ENCODE peak calls at places on chromosome 16, in six cellular contexts. W is heart left ventricle, E is Peyer's patch, A is astrocyte, P is dorsolateral prefrontal cortex, S is WTC11. X is an unnamed sample.

GRCh38 chr16:2511128-2511785 is 2.5 kb upstream of the ATP6V0C start:
- DNase-seq in W (peak), E (peak), A (peak), P (peak), S (peak), X (no peak)

GRCh38 chr16:6218855-6219254 is 1113.8 kb upstream of the RBFOX1 start:
- DNase-seq in W (no peak), E (peak), A (no peak), P (no peak), S (no peak), X (no peak)

GRCh38 chr16:2252806-2253148 is 1.4 kb upstream of the ECI1 start:
- DNase-seq in W (no peak), E (no peak), A (no peak), P (no peak), S (no peak), X (no peak)

GRCh38 chr16:24729967-24730815 is 740 bp downstream of the TNRC6A start:
- DNase-seq in W (peak), E (peak), A (no peak), P (peak), S (peak), X (peak)

GRCh38 chr16:66996324-66996982 is 8.1 kb downstream of the CES4A start:
- DNase-seq in W (no peak), E (peak), A (peak), P (peak), S (no peak), X (no peak)

GRCh38 chr16:55662641-55663040 is 6.9 kb downstream of the SLC6A2 start:
- DNase-seq in W (no peak), E (no peak), A (no peak), P (no peak), S (no peak), X (no peak)

GRCh38 chr16:85209526-85210121 is 97.4 kb upstream of the CIBAR2 start:
- DNase-seq in W (peak), E (no peak), A (no peak), P (no peak), S (no peak), X (no peak)

GRCh38 chr16:71569621-71570020 is 7.3 kb downstream of the TAT start:
- DNase-seq in W (no peak), E (peak), A (no peak), P (no peak), S (no peak), X (no peak)

GRCh38 chr16:81610144-81610842 is 165.7 kb downstream of the CMIP start:
- DNase-seq in W (peak), E (peak), A (peak), P (peak), S (no peak), X (no peak)

GRCh38 chr16:75065149-75065807 is 51.3 kb downstream of the LDHD start:
- DNase-seq in W (no peak), E (peak), A (no peak), P (no peak), S (no peak), X (no peak)

GRCh38 chr16:84648595-84649510 is 542 bp downstream of the KLHL36 start:
- DNase-seq in W (peak), E (peak), A (no peak), P (no peak), S (peak), X (peak)

GRCh38 chr16:86016201-86016965 is 117.4 kb downstream of the IRF8 start:
- DNase-seq in W (no peak), E (peak), A (peak), P (no peak), S (peak), X (peak)

GRCh38 chr16:84391151-84391873 is 23.0 kb downstream of the ATP2C2 start:
- DNase-seq in W (no peak), E (no peak), A (peak), P (no peak), S (no peak), X (no peak)

GRCh38 chr16:56780646-56781045 is 50.7 kb downstream of the NUP93 start:
- DNase-seq in W (no peak), E (no peak), A (no peak), P (no peak), S (no peak), X (no peak)

GRCh38 chr16:82011199-82011641 is at the start of gene SDR42E1:
- DNase-seq in W (no peak), E (peak), A (no peak), P (no peak), S (no peak), X (peak)

GRCh38 chr16:2081685-2082084 is 33.9 kb downstream of the TSC2 start:
- DNase-seq in W (peak), E (no peak), A (no peak), P (no peak), S (no peak), X (no peak)

GRCh38 chr16:28010671-28011070 is 52.8 kb downstream of the GSG1L start:
- DNase-seq in W (no peak), E (no peak), A (no peak), P (peak), S (no peak), X (no peak)

GRCh38 chr16:83970430-83970815 is 2.4 kb downstream of the NECAB2 start:
- DNase-seq in W (no peak), E (no peak), A (no peak), P (no peak), S (no peak), X (no peak)

GRCh38 chr16:55035037-55035436 is 104.4 kb downstream of the IRX5 start:
- DNase-seq in W (peak), E (peak), A (no peak), P (no peak), S (peak), X (peak)

GRCh38 chr16:57469917-57470470 is 7.5 kb downstream of the POLR2C start:
- DNase-seq in W (no peak), E (no peak), A (no peak), P (no peak), S (no peak), X (no peak)

GRCh38 chr16:66277311-66278070 is 89.0 kb upstream of the CDH5 start:
- DNase-seq in W (no peak), E (peak), A (no peak), P (peak), S (no peak), X (no peak)

GRCh38 chr16:81521141-81521626 is 76.6 kb downstream of the CMIP start:
- DNase-seq in W (peak), E (peak), A (no peak), P (peak), S (no peak), X (peak)

GRCh38 chr16:74774223-74775139 is at the start of gene FA2H:
- DNase-seq in W (peak), E (peak), A (peak), P (peak), S (peak), X (peak)

GRCh38 chr16:27174798-27175197 is 28.5 kb upstream of the KDM8 start:
- DNase-seq in W (no peak), E (peak), A (peak), P (no peak), S (no peak), X (no peak)

GRCh38 chr16:11149011-11149616 is 106.9 kb downstream of the SOCS1 start:
- DNase-seq in W (no peak), E (no peak), A (no peak), P (no peak), S (no peak), X (no peak)

GRCh38 chr16:9323170-9323569 is 231.7 kb downstream of the HAPSTR1 start:
- DNase-seq in W (no peak), E (no peak), A (no peak), P (no peak), S (no peak), X (no peak)

GRCh38 chr16:82192665-82193064 is 22.6 kb upstream of the MPHOSPH6 start:
- DNase-seq in W (no peak), E (no peak), A (peak), P (no peak), S (no peak), X (peak)

GRCh38 chr16:87780385-87780989 is 14.7 kb upstream of the KLHDC4 start:
- DNase-seq in W (peak), E (peak), A (peak), P (no peak), S (no peak), X (peak)
- TF ChIP-seq CTCF in W (no peak), E (no peak), A (no peak), P (no peak), S (no peak), X (no peak)

DNA sequence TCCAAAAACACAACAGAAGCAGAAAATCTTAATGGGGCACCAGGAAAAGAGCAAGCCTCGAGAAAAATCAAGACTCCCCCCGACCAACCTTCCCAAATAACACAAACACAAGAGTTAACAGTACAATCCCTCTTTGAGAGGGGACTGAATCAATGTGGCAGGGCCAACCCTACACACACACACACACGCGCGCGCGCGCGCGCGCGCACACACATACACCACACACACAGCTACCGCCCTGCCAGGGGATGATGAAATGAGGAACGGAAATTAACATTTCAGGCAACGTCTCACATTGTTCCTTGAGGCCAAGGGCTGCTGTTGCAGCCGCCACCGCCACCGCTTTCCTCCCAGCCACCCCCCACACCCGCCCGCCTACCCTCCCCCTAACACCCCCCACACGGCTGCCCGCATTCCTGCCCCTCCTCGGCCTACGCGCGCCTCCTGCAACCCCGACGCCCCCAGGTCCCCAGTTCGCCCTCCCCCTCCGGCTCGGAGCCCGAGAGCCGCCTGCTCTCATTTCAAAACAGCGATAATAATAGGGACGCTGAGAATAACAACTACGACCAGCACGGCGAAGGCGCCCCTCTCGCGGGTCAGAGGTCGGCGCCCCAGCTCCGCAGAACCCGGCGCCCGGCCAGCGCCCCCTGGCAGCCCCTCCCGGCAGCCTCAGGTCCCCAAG is 1.2 kb downstream of the ANKRD11 start:
- DNase-seq in W (peak), E (peak), A (peak), P (peak), S (peak), X (peak)
- TF ChIP-seq CTCF in W (peak), E (peak), A (peak), P (no peak), S (no peak), X (peak)

GRCh38 chr16:29664133-29664912 is 1.3 kb downstream of the SPN start:
- DNase-seq in W (no peak), E (peak), A (no peak), P (no peak), S (no peak), X (peak)
- TF ChIP-seq CTCF in W (no peak), E (no peak), A (no peak), P (no peak), S (no peak), X (no peak)

GRCh38 chr16:78224342-78224741 is 124.9 kb downstream of the WWOX start:
- DNase-seq in W (no peak), E (no peak), A (no peak), P (no peak), S (no peak), X (no peak)

GRCh38 chr16:78230832-78231231 is 131.4 kb downstream of the WWOX start:
- DNase-seq in W (no peak), E (no peak), A (peak), P (no peak), S (no peak), X (no peak)

GRCh38 chr16:78228704-78229103 is 129.2 kb downstream of the WWOX start:
- DNase-seq in W (no peak), E (no peak), A (no peak), P (no peak), S (no peak), X (no peak)

DNA sequence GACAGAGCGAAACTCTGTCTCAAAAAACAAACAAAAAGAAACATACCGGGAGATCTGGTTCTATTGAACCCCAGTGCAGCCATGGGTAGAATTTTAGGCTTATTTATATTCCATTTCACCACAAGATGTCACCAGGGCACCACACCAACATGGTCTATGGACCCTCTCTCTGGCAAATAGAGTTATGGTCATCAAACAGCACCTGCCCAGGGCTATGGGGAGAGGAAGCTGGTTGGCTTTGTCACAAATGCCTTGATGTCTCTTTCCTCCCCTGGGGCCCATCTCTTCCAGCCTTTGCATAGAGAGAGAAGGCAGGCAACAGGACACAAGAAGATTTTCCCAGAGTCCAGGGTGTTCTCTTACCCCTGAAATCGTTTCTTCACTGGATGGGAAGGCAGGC is 128.4 kb downstream of the WWOX start:
- DNase-seq in W (no peak), E (no peak), A (no peak), P (no peak), S (no peak), X (no peak)
- TF ChIP-seq CTCF in W (no peak), E (no peak), A (no peak), P (peak), S (no peak), X (no peak)

DNA sequence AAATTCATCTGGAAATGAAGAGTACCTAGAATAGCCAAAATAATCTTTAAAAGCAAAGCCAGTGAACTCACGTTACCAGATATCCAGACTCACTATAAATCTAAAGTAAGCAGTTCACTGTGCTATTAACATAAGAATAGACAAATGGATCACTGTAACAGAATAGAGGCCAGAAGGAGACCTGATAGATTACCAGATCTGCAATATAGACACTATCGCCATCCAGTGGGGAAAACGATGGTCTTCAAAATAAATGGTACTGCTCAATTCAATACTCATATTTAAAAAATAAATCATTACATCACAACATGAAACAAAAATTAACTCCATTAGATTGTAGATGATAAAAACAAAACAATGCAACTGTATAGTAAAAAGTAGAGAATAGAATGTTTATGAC is 158.6 kb upstream of the CDH8 start:
- DNase-seq in W (no peak), E (no peak), A (no peak), P (no peak), S (no peak), X (peak)
- TF ChIP-seq CTCF in W (no peak), E (no peak), A (peak), P (no peak), S (no peak), X (no peak)

GRCh38 chr16:48113471-48113870 is 42.3 kb downstream of the ABCC12 start:
- DNase-seq in W (no peak), E (no peak), A (no peak), P (no peak), S (peak), X (no peak)
- TF ChIP-seq CTCF in W (no peak), E (no peak), A (no peak), P (no peak), S (no peak), X (peak)

GRCh38 chr16:68843482-68844210 is at the start of gene TANGO6:
- DNase-seq in W (peak), E (peak), A (peak), P (peak), S (peak), X (peak)
- TF ChIP-seq CTCF in W (no peak), E (no peak), A (peak), P (peak), S (no peak), X (peak)

GRCh38 chr16:89507834-89508590 is at the start of gene SPG7:
- DNase-seq in W (peak), E (peak), A (peak), P (peak), S (peak), X (peak)
- TF ChIP-seq CTCF in W (no peak), E (no peak), A (no peak), P (no peak), S (no peak), X (no peak)

GRCh38 chr16:22969567-22969966 is 155.6 kb downstream of the HS3ST2 start:
- DNase-seq in W (no peak), E (no peak), A (no peak), P (no peak), S (no peak), X (no peak)
- TF ChIP-seq CTCF in W (no peak), E (no peak), A (no peak), P (no peak), S (no peak), X (no peak)

X was measured in GM12865.